ENCODE peak calls at places on chromosome 6, in five cellular contexts. O, S, E, X and Z are unnamed samples.
A peak's percentile ranks its signal among the peaks of the same experiment; 100 is the strongest.

GRCh38 chr6:26329763-26330511 is 35.1 kb upstream of the BTN3A2 start:
- DNase-seq in O (peak; percentile 54), S (peak; percentile 83), E (no peak), X (peak; percentile 81), Z (peak; percentile 66)

GRCh38 chr6:8029243-8029870 is 34.8 kb downstream of the BLOC1S5 start:
- DNase-seq in O (peak; percentile 30), S (no peak), E (no peak), X (no peak), Z (peak; percentile 34)

GRCh38 chr6:118708055-118708454 is 56.7 kb upstream of the CEP85L start:
- DNase-seq in O (peak; percentile 70), S (peak; percentile 46), E (no peak), X (no peak), Z (peak; percentile 77)

GRCh38 chr6:149166747-149167146 is 150.8 kb upstream of the TAB2 start:
- DNase-seq in O (peak; percentile 37), S (peak; percentile 19), E (no peak), X (no peak), Z (peak; percentile 43)

GRCh38 chr6:3314176-3314575 is 55.4 kb downstream of the PSMG4 start:
- DNase-seq in O (no peak), S (no peak), E (no peak), X (no peak), Z (no peak)

GRCh38 chr6:42168650-42169049 is 4.5 kb upstream of the GUCA1A start:
- DNase-seq in O (no peak), S (peak; percentile 7), E (no peak), X (no peak), Z (no peak)

GRCh38 chr6:17169291-17169690 is 67.4 kb downstream of the STMND1 start:
- DNase-seq in O (peak; percentile 33), S (no peak), E (no peak), X (no peak), Z (peak; percentile 29)

GRCh38 chr6:25138024-25138696 is 141.0 kb upstream of the CARMIL1 start:
- DNase-seq in O (peak; percentile 75), S (peak; percentile 54), E (no peak), X (peak; percentile 91), Z (peak; percentile 82)

GRCh38 chr6:42969934-42970333 is 9.0 kb downstream of the PEX6 start:
- DNase-seq in O (no peak), S (no peak), E (no peak), X (no peak), Z (no peak)

GRCh38 chr6:21264288-21264818 is 329.2 kb upstream of the SOX4 start:
- DNase-seq in O (no peak), S (peak; percentile 37), E (no peak), X (no peak), Z (no peak)

GRCh38 chr6:158943380-158944032 is 56.5 kb downstream of the RSPH3 start:
- DNase-seq in O (no peak), S (no peak), E (no peak), X (no peak), Z (no peak)

GRCh38 chr6:43952746-43953145 is 174.5 kb downstream of the MRPL14 start:
- DNase-seq in O (no peak), S (no peak), E (no peak), X (peak; percentile 28), Z (peak; percentile 29)

GRCh38 chr6:78611886-78612480 is 255.4 kb upstream of the IRAK1BP1 start:
- DNase-seq in O (no peak), S (peak; percentile 60), E (no peak), X (peak; percentile 16), Z (peak; percentile 54)

GRCh38 chr6:81304486-81304885 is 448.0 kb downstream of the TENT5A start:
- DNase-seq in O (peak; percentile 28), S (no peak), E (no peak), X (no peak), Z (peak; percentile 27)

GRCh38 chr6:156752666-156753301 is 24.4 kb upstream of the ARID1B start:
- DNase-seq in O (no peak), S (no peak), E (peak; percentile 62), X (peak; percentile 68), Z (no peak)

GRCh38 chr6:147142684-147143245 is 61.5 kb upstream of the STXBP5 start:
- DNase-seq in O (peak; percentile 19), S (no peak), E (no peak), X (no peak), Z (no peak)

GRCh38 chr6:104252276-104252675 is 607.4 kb downstream of the HACE1 start:
- DNase-seq in O (no peak), S (peak; percentile 77), E (no peak), X (no peak), Z (no peak)

GRCh38 chr6:109867009-109867969 is 110.8 kb upstream of the GPR6 start:
- DNase-seq in O (no peak), S (no peak), E (no peak), X (no peak), Z (peak; percentile 27)

GRCh38 chr6:133129556-133129955 is 111.6 kb upstream of the EYA4 start:
- DNase-seq in O (no peak), S (peak; percentile 35), E (no peak), X (no peak), Z (no peak)

GRCh38 chr6:141110486-141110885 is 1022.2 kb upstream of the GJE1 start:
- DNase-seq in O (peak; percentile 84), S (no peak), E (no peak), X (no peak), Z (peak; percentile 44)

GRCh38 chr6:21750479-21751018 is 157.0 kb downstream of the SOX4 start:
- DNase-seq in O (no peak), S (no peak), E (no peak), X (no peak), Z (no peak)

GRCh38 chr6:21869085-21869771 is 275.7 kb downstream of the SOX4 start:
- DNase-seq in O (no peak), S (peak; percentile 85), E (no peak), X (no peak), Z (no peak)

GRCh38 chr6:105372862-105373182 is 30.1 kb downstream of the PREP start:
- DNase-seq in O (no peak), S (no peak), E (no peak), X (no peak), Z (no peak)

GRCh38 chr6:161696828-161697227 is 423.0 kb upstream of the AGPAT4 start:
- DNase-seq in O (peak; percentile 6), S (no peak), E (no peak), X (no peak), Z (peak; percentile 2)

GRCh38 chr6:80254716-80255115 is 148.2 kb downstream of the BCKDHB start:
- DNase-seq in O (no peak), S (no peak), E (no peak), X (no peak), Z (no peak)

GRCh38 chr6:53984163-53984562 is 127.1 kb upstream of the MLIP start:
- DNase-seq in O (peak; percentile 99), S (peak; percentile 98), E (no peak), X (no peak), Z (peak; percentile 96)

GRCh38 chr6:148830614-148831013 is 83.8 kb downstream of the UST start:
- DNase-seq in O (no peak), S (no peak), E (no peak), X (no peak), Z (no peak)

GRCh38 chr6:108675226-108676160 is 114.8 kb downstream of the FOXO3 start:
- DNase-seq in O (no peak), S (no peak), E (no peak), X (no peak), Z (no peak)

GRCh38 chr6:34973547-34974248 is 84.6 kb downstream of the ANKS1A start:
- DNase-seq in O (no peak), S (no peak), E (no peak), X (no peak), Z (peak; percentile 28)
- TF ChIP-seq CTCF in O (peak; percentile 31), S (peak; percentile 41), E (no peak), X (no peak), Z (peak; percentile 46)

GRCh38 chr6:9461161-9461560 is 953.7 kb downstream of the TFAP2A start:
- DNase-seq in O (no peak), S (no peak), E (no peak), X (no peak), Z (no peak)

GRCh38 chr6:9455794-9456193 is 959.1 kb downstream of the TFAP2A start:
- DNase-seq in O (no peak), S (no peak), E (no peak), X (no peak), Z (no peak)

GRCh38 chr6:9458424-9458823 is 956.5 kb downstream of the TFAP2A start:
- DNase-seq in O (no peak), S (no peak), E (no peak), X (no peak), Z (no peak)

DNA sequence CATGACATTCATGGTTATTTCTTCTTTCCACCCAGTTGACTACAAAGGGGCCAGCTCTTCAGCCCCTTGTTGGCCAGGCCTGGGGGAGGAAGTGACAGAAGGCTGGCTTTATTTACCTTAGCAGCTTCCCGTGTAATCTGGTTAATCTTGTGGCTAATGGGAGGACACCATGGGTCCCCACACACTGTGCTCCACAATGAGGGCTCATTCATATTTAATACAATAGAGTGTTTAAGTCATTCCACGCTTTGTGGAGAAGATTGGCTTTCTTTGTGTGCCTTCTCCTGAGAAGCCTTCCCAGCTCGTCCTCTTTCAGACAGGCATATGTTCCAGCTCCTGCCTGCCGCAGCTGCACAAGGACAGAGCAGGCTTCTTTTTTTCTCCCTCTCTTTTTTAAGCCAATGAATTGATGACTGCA is 958.6 kb downstream of the TFAP2A start:
- DNase-seq in O (no peak), S (no peak), E (no peak), X (no peak), Z (no peak)
- H3K4me3 ChIP-seq in O (no peak overlapping the region), S (no peak overlapping the region), E (no peak overlapping the region), X (no peak overlapping the region), Z (no peak overlapping the region)

GRCh38 chr6:154736613-154737259 is 3.5 kb downstream of the SCAF8 start:
- DNase-seq in O (no peak), S (no peak), E (no peak), X (no peak), Z (no peak)

GRCh38 chr6:154732824-154733609 is at the start of gene SCAF8:
- DNase-seq in O (peak; percentile 68), S (peak; percentile 83), E (peak; percentile 95), X (peak; percentile 90), Z (peak; percentile 82)

GRCh38 chr6:154732538-154732823 is 735 bp upstream of the SCAF8 start:
- DNase-seq in O (no peak), S (peak; percentile 64), E (no peak), X (no peak), Z (no peak)

GRCh38 chr6:154731296-154732218 is 1.7 kb upstream of the SCAF8 start:
- DNase-seq in O (no peak), S (peak; percentile 5), E (no peak), X (no peak), Z (no peak)

GRCh38 chr6:154733610-154734379 is 579 bp downstream of the SCAF8 start:
- DNase-seq in O (peak; percentile 98), S (peak; percentile 93), E (peak; percentile 92), X (peak; percentile 95), Z (peak; percentile 99)
- TF ChIP-seq CTCF in O (no peak), S (no peak), E (no peak), X (peak; percentile 12), Z (no peak)

GRCh38 chr6:32194388-32194787 is 1.9 kb upstream of the GPSM3 start:
- DNase-seq in O (no peak), S (no peak), E (no peak), X (no peak), Z (no peak)

GRCh38 chr6:32190054-32190945 is at the start of gene PBX2:
- DNase-seq in O (peak; percentile 91), S (peak; percentile 74), E (peak; percentile 78), X (peak; percentile 96), Z (peak; percentile 93)

GRCh38 chr6:32191696-32192607 is 491 bp downstream of the GPSM3 start:
- DNase-seq in O (no peak), S (no peak), E (no peak), X (peak; percentile 39), Z (no peak)

GRCh38 chr6:32190946-32191677 is 1.1 kb upstream of the PBX2 start:
- DNase-seq in O (no peak), S (no peak), E (no peak), X (peak; percentile 24), Z (no peak)

GRCh38 chr6:32192608-32193039 is at the start of gene GPSM3:
- DNase-seq in O (peak; percentile 25), S (no peak), E (no peak), X (peak; percentile 79), Z (peak; percentile 56)
- H3K4me3 ChIP-seq in O (no peak within 1 kb of the TSS), S (no peak within 1 kb of the TSS), E (no peak within 1 kb of the TSS), X (peak within 1 kb of the TSS; percentile 67), Z (peak within 1 kb of the TSS; percentile 44)